ENCODE peak calls at places on chromosomes 7 and 10, in five cellular contexts. G is G401, D is heart left ventricle, E is globus pallidus, A is small intestine. H is an unnamed sample.

GRCh38 chr7:24923172-24923865 is 56.7 kb downstream of the OSBPL3 start:
- DNase-seq in D (no peak), E (no peak), A (no peak), G (no peak), H (no peak)

GRCh38 chr10:6780008-6780677 is 200.1 kb upstream of the PRKCQ start:
- DNase-seq in G (no peak), D (no peak), E (no peak), A (no peak), H (no peak)

GRCh38 chr7:128860158-128861073 is 2.2 kb upstream of the ATP6V1F start:
- DNase-seq in D (no peak), G (peak), E (no peak), A (no peak), H (no peak)

GRCh38 chr7:16396766-16397496 is 24.4 kb downstream of the CRPPA start:
- DNase-seq in E (no peak), G (no peak), A (no peak), D (no peak), H (no peak)

GRCh38 chr10:83539528-83540308 is 599.6 kb upstream of the GHITM start:
- DNase-seq in G (no peak), A (no peak), D (peak), E (no peak), H (no peak)

GRCh38 chr7:98568891-98569290 is 48.2 kb upstream of the NPTX2 start:
- DNase-seq in A (no peak), E (peak), D (no peak), G (no peak), H (no peak)

GRCh38 chr10:43407576-43408330 is 1.2 kb downstream of the HNRNPF start:
- DNase-seq in E (peak), A (peak), D (peak), G (peak), H (peak)

GRCh38 chr10:93904901-93905300 is 11.1 kb downstream of the SLC35G1 start:
- DNase-seq in D (no peak), G (no peak), A (no peak), E (no peak), H (no peak)

GRCh38 chr10:121926669-121927360 is 1.0 kb downstream of the ATE1 start:
- DNase-seq in G (peak), D (no peak), A (peak), E (peak), H (no peak)

GRCh38 chr10:111116762-111117445 is 40.1 kb downstream of the ADRA2A start:
- DNase-seq in E (no peak), G (no peak), A (peak), D (no peak), H (no peak)

GRCh38 chr10:74824184-74825032 is 2.0 kb upstream of the KAT6B start:
- DNase-seq in G (no peak), E (no peak), D (no peak), A (peak), H (no peak)

GRCh38 chr10:114322344-114322743 is 82.0 kb downstream of the AFAP1L2 start:
- DNase-seq in G (no peak), D (no peak), A (no peak), E (no peak), H (no peak)

GRCh38 chr10:89327803-89328441 is at the start of gene IFIT3:
- DNase-seq in D (peak), G (peak), E (peak), A (peak), H (peak)

GRCh38 chr7:156612930-156613329 is 27.6 kb upstream of the RNF32 start:
- DNase-seq in G (no peak), E (no peak), D (no peak), A (no peak), H (no peak)

GRCh38 chr10:6218692-6219493 is 16.2 kb downstream of the PFKFB3 start:
- DNase-seq in G (no peak), A (no peak), E (peak), D (no peak), H (no peak)

GRCh38 chr7:141674702-141675101 is 27.3 kb downstream of the DENND11 start:
- DNase-seq in E (no peak), A (no peak), D (no peak), G (no peak), H (no peak)

GRCh38 chr10:7233259-7233991 is 177.4 kb downstream of the SFMBT2 start:
- DNase-seq in E (no peak), D (no peak), A (no peak), G (no peak), H (no peak)

GRCh38 chr10:114034943-114035645 is 8.6 kb upstream of the ADRB1 start:
- DNase-seq in G (no peak), D (no peak), A (no peak), E (no peak), H (no peak)

GRCh38 chr10:9745158-9745557 is 1272.5 kb upstream of the CELF2 start:
- DNase-seq in A (peak), E (no peak), G (no peak), D (no peak), H (no peak)

GRCh38 chr7:78317371-78317770 is 518.8 kb downstream of the PHTF2 start:
- DNase-seq in G (no peak), E (no peak), D (no peak), A (no peak), H (no peak)

GRCh38 chr10:58010076-58010475 is 257.6 kb downstream of the IPMK start:
- DNase-seq in D (no peak), E (no peak), A (no peak), G (no peak), H (no peak)

GRCh38 chr7:96921771-96922170 is 83.6 kb upstream of the DLX6 start:
- DNase-seq in E (no peak), D (no peak), G (no peak), A (no peak), H (no peak)

GRCh38 chr7:42893341-42894242 is 18.3 kb downstream of the C7orf25 start:
- DNase-seq in G (no peak), D (no peak), A (no peak), E (no peak), H (no peak)

GRCh38 chr7:47091141-47091540 is 490.8 kb downstream of the TNS3 start:
- DNase-seq in D (no peak), G (no peak), A (no peak), E (no peak), H (no peak)

GRCh38 chr7:151114151-151115090 is 28.1 kb downstream of the AGAP3 start:
- DNase-seq in E (no peak), A (peak), D (no peak), G (no peak), H (no peak)

GRCh38 chr7:54878339-54878738 is 119.3 kb upstream of the SEC61G start:
- DNase-seq in G (no peak), D (no peak), A (no peak), E (no peak), H (no peak)

GRCh38 chr7:122219253-122219865 is 75.3 kb upstream of the AASS start:
- DNase-seq in E (peak), D (no peak), G (peak), A (peak), H (peak)

GRCh38 chr7:1922071-1922869 is 252.2 kb downstream of the ELFN1 start:
- DNase-seq in A (no peak), G (no peak), E (no peak), D (no peak), H (no peak)

GRCh38 chr10:47444047-47444446 is 39.9 kb downstream of the ANXA8 start:
- DNase-seq in D (no peak), G (no peak), E (no peak), A (no peak), H (no peak)

GRCh38 chr7:47474937-47475879 is 106.7 kb downstream of the TNS3 start:
- DNase-seq in G (no peak), D (peak), E (no peak), A (peak), H (peak)

GRCh38 chr7:21256310-21256877 is 171.5 kb upstream of the SP4 start:
- DNase-seq in A (peak), G (peak), E (peak), D (no peak), H (peak)

GRCh38 chr10:49664006-49664841 is 15.2 kb upstream of the C10orf53 start:
- DNase-seq in D (no peak), E (no peak), G (no peak), A (no peak), H (no peak)

GRCh38 chr7:9186730-9187129 is 753.3 kb downstream of the NXPH1 start:
- DNase-seq in D (no peak), A (no peak), G (no peak), E (no peak), H (no peak)